ENCODE peak calls at places on chromosomes 4 and X, in five cellular contexts. A is lung; Y is central memory CD8-positive, alpha-beta T cell; V is naive thymus-derived CD8-positive, alpha-beta T cell; N is upper lobe of left lung. G is an unnamed sample.

GRCh38 chr4:117479673-117480072 is 394.3 kb upstream of the TRAM1L1 start:
- ATAC-seq in Y (no peak), N (no peak), A (no peak), V (no peak), G (no peak)

GRCh38 chr4:168694669-168695068 is 197.8 kb downstream of the PALLD start:
- ATAC-seq in V (no peak), Y (no peak), N (peak), A (no peak), G (peak)

GRCh38 chrX:18871161-18871880 is 112.6 kb downstream of the PHKA2 start:
- ATAC-seq in A (no peak), N (no peak), Y (no peak), V (no peak), G (no peak)

GRCh38 chr4:3204021-3204431 is 44.9 kb upstream of the MSANTD1 start:
- ATAC-seq in Y (no peak), N (no peak), A (no peak), V (no peak), G (peak)

GRCh38 chr4:168737441-168738176 is 240.8 kb downstream of the PALLD start:
- ATAC-seq in A (no peak), V (no peak), N (peak), Y (no peak), G (no peak)

GRCh38 chr4:121139533-121140222 is 24.4 kb downstream of the TNIP3 start:
- ATAC-seq in N (no peak), A (no peak), V (peak), Y (no peak), G (no peak)

GRCh38 chrX:153802513-153803045 is 8.1 kb downstream of the SSR4 start:
- ATAC-seq in Y (no peak), V (no peak), N (no peak), A (no peak), G (no peak)

GRCh38 chr4:2888826-2889225 is 45.2 kb downstream of the ADD1 start:
- ATAC-seq in Y (no peak), N (no peak), V (no peak), A (no peak), G (no peak)

GRCh38 chr4:88137112-88137511 is 21.3 kb downstream of the ABCG2 start:
- ATAC-seq in A (no peak), N (no peak), V (no peak), Y (no peak), G (no peak)

GRCh38 chr4:37628977-37629609 is 57.1 kb downstream of the RELL1 start:
- ATAC-seq in V (no peak), N (peak), A (peak), Y (no peak), G (peak)

GRCh38 chr4:11397146-11397545 is 31.5 kb downstream of the HS3ST1 start:
- ATAC-seq in Y (no peak), V (no peak), N (no peak), A (no peak), G (no peak)

GRCh38 chr4:122914292-122914904 is 8.0 kb downstream of the NUDT6 start:
- ATAC-seq in A (peak), N (peak), Y (peak), V (peak), G (no peak)

GRCh38 chrX:140157611-140158010 is 192.3 kb upstream of the CXorf66 start:
- ATAC-seq in V (no peak), A (no peak), N (no peak), Y (no peak), G (no peak)

GRCh38 chr4:88191404-88191803 is 33.0 kb upstream of the ABCG2 start:
- ATAC-seq in A (no peak), V (no peak), Y (no peak), N (no peak), G (no peak)

GRCh38 chr4:8113611-8114343 is 44.8 kb downstream of the ABLIM2 start:
- ATAC-seq in N (no peak), A (no peak), Y (no peak), V (no peak), G (peak)

GRCh38 chr4:5972571-5972970 is 45.7 kb downstream of the C4orf50 start:
- ATAC-seq in N (no peak), V (no peak), Y (no peak), A (no peak), G (no peak)

GRCh38 chr4:107945809-107946208 is 14.5 kb downstream of the CYP2U1 start:
- ATAC-seq in Y (no peak), A (no peak), N (no peak), V (no peak), G (no peak)

GRCh38 chrX:99761731-99762130 is 648.3 kb downstream of the PCDH19 start:
- ATAC-seq in Y (no peak), V (no peak), N (no peak), A (no peak), G (no peak)

GRCh38 chrX:48684134-48684533 is 535 bp downstream of the WAS start:
- ATAC-seq in V (no peak), A (no peak), N (no peak), Y (no peak), G (no peak)

GRCh38 chr4:94523617-94524016 is 71.9 kb downstream of the PDLIM5 start:
- ATAC-seq in A (no peak), N (peak), V (no peak), Y (no peak), G (no peak)

GRCh38 chr4:101337688-101338087 is 9.6 kb downstream of the PPP3CA start:
- ATAC-seq in A (no peak), Y (no peak), V (no peak), N (no peak), G (no peak)

GRCh38 chr4:15063341-15063740 is 61.1 kb downstream of the CPEB2 start:
- ATAC-seq in A (no peak), N (no peak), V (no peak), Y (no peak), G (no peak)

GRCh38 chr4:88378691-88379559 is at the start of gene HERC6:
- ATAC-seq in V (peak), N (peak), Y (peak), A (peak), G (peak)

GRCh38 chrX:115324194-115324593 is 34.7 kb downstream of the LUZP4 start:
- ATAC-seq in V (no peak), Y (no peak), N (no peak), A (no peak), G (no peak)

GRCh38 chr4:155085843-155086530 is 122.4 kb upstream of the NPY2R start:
- ATAC-seq in Y (no peak), A (no peak), V (no peak), N (no peak), G (no peak)

GRCh38 chr4:83436680-83437079 is 18.9 kb downstream of the HELQ start:
- ATAC-seq in Y (no peak), A (no peak), V (no peak), N (no peak), G (no peak)

GRCh38 chr4:15718959-15719358 is 16.1 kb downstream of the BST1 start:
- ATAC-seq in V (no peak), N (no peak), A (no peak), Y (no peak), G (no peak)

GRCh38 chr4:21826071-21826470 is 122.5 kb downstream of the KCNIP4 start:
- ATAC-seq in N (no peak), A (no peak), Y (no peak), V (no peak), G (no peak)

GRCh38 chr4:14787894-14788293 is 214.4 kb upstream of the CPEB2 start:
- ATAC-seq in A (no peak), Y (no peak), V (no peak), N (peak), G (no peak)

G was measured in gastroesophageal sphincter.